ENCODE peak calls at places on chromosomes 1 and 21, in six cellular contexts. D is stimulated activated effector memory CD8-positive, alpha-beta T cell treated with anti-CD3 and anti-CD28 coated beads, Interleukin-12 subunit alpha, Interleukin-12 subunit beta, amount 100 ng/mL, for 72 hours; X is activated naive CD8-positive, alpha-beta T cell treated with anti-CD3 and anti-CD28 coated beads, Interleukin-2, amount 50 U/mL, for 24 hours; W is NCI-H187 treated with DMSO at 0.1 percent for 48 hours; F is GF-D8; K is fibroblast of mammary gland. R is an unnamed sample.

GRCh38 chr1:13826591-13826990 is 126.6 kb downstream of the PRDM2 start:
- DNase-seq in D (peak), X (no peak), W (no peak), F (no peak), K (no peak), R (no peak)

GRCh38 chr1:51636765-51637522 is 20.1 kb downstream of the OSBPL9 start:
- DNase-seq in D (no peak), X (no peak), W (no peak), F (no peak), K (peak), R (peak)

GRCh38 chr1:168343566-168343965 is 62.9 kb downstream of the TBX19 start:
- DNase-seq in D (no peak), X (no peak), W (no peak), F (no peak), K (no peak), R (peak)

GRCh38 chr21:29376556-29376955 is 77.8 kb downstream of the BACH1 start:
- DNase-seq in D (peak), X (peak), W (no peak), F (no peak), K (peak), R (peak)

GRCh38 chr1:33257759-33258712 is 1.7 kb downstream of the ZNF362 start:
- DNase-seq in D (no peak), X (no peak), W (no peak), F (no peak), K (no peak), R (no peak)

GRCh38 chr1:214332950-214333798 is 52.2 kb downstream of the SMYD2 start:
- DNase-seq in D (peak), X (peak), W (no peak), F (no peak), K (peak), R (peak)

GRCh38 chr1:204128964-204129896 is 22.6 kb downstream of the ETNK2 start:
- DNase-seq in D (peak), X (peak), W (peak), F (peak), K (peak), R (peak)

GRCh38 chr1:62144238-62144831 is 50.3 kb upstream of the L1TD1 start:
- DNase-seq in D (peak), X (peak), W (no peak), F (no peak), K (peak), R (peak)

GRCh38 chr1:33298623-33299277 is 22.1 kb downstream of the A3GALT2 start:
- DNase-seq in D (peak), X (peak), W (no peak), F (no peak), K (peak), R (peak)

GRCh38 chr1:98766241-98766640 is 104.7 kb downstream of the SNX7 start:
- DNase-seq in D (no peak), X (no peak), W (no peak), F (no peak), K (no peak), R (no peak)

GRCh38 chr1:214439352-214440119 is 111.9 kb downstream of the PTPN14 start:
- DNase-seq in D (peak), X (peak), W (peak), F (no peak), K (peak), R (no peak)

GRCh38 chr1:119323216-119323982 is 45.2 kb upstream of the HAO2 start:
- DNase-seq in D (no peak), X (no peak), W (no peak), F (no peak), K (no peak), R (no peak)

GRCh38 chr1:47569681-47570470 is 132.0 kb downstream of the FOXD2 start:
- DNase-seq in D (no peak), X (no peak), W (no peak), F (no peak), K (peak), R (peak)

GRCh38 chr1:169874229-169874628 is 19.5 kb downstream of the SCYL3 start:
- DNase-seq in D (no peak), X (no peak), W (no peak), F (no peak), K (peak), R (peak)

GRCh38 chr1:155648207-155649147 is 38.5 kb downstream of the MSTO1 start:
- DNase-seq in D (no peak), X (no peak), W (no peak), F (peak), K (peak), R (peak)

GRCh38 chr1:76679534-76680152 is 187.6 kb upstream of the ST6GALNAC5 start:
- DNase-seq in D (no peak), X (no peak), W (no peak), F (no peak), K (no peak), R (no peak)

GRCh38 chr1:157403203-157403602 is 149.1 kb downstream of the FCRL5 start:
- DNase-seq in D (peak), X (no peak), W (no peak), F (peak), K (no peak), R (peak)

GRCh38 chr1:36411674-36412648 is 14.3 kb upstream of the LSM10 start:
- DNase-seq in D (peak), X (peak), W (no peak), F (no peak), K (peak), R (peak)

GRCh38 chr1:43147625-43148319 is 24.3 kb downstream of the EBNA1BP2 start:
- DNase-seq in D (peak), X (peak), W (peak), F (no peak), K (peak), R (peak)

GRCh38 chr1:44542415-44543063 is 131.7 kb downstream of the TMEM53 start:
- DNase-seq in D (no peak), X (no peak), W (no peak), F (no peak), K (no peak), R (no peak)

GRCh38 chr1:19458815-19459417 is 26.4 kb downstream of the CAPZB start:
- DNase-seq in D (no peak), X (no peak), W (no peak), F (no peak), K (no peak), R (no peak)

GRCh38 chr1:8317647-8318360 is at the start of gene SLC45A1:
- DNase-seq in D (peak), X (peak), W (no peak), F (no peak), K (peak), R (peak)